ENCODE peak calls at places on chromosomes 1 and 21, in six cellular contexts. E is substantia nigra, S is NCI-H2107, O is LoVo, J is stromal cell of bone marrow, A is fibroblast of pulmonary artery. V is an unnamed sample.

GRCh38 chr21:35559128-35559831 is 501.0 kb downstream of the SETD4 start:
- DNase-seq in E (no peak), S (no peak), O (no peak), J (peak), A (peak), V (no peak)

GRCh38 chr1:68174173-68175113 is 57.9 kb downstream of the WLS start:
- DNase-seq in E (no peak), S (no peak), O (peak), J (peak), A (peak), V (no peak)

GRCh38 chr1:100952104-100952745 is 56.3 kb downstream of the SLC30A7 start:
- DNase-seq in E (no peak), S (no peak), O (no peak), J (no peak), A (no peak), V (no peak)

GRCh38 chr21:40245021-40245420 is 377.8 kb downstream of the PCP4 start:
- DNase-seq in E (no peak), S (no peak), O (no peak), J (no peak), A (no peak), V (no peak)

GRCh38 chr1:231028676-231029075 is 11.4 kb downstream of the FAM89A start:
- DNase-seq in E (no peak), S (no peak), O (no peak), J (no peak), A (no peak), V (no peak)

GRCh38 chr1:175319112-175319911 is 126.7 kb upstream of the KIAA0040 start:
- DNase-seq in E (peak), S (peak), O (peak), J (peak), A (peak), V (peak)

GRCh38 chr1:39195166-39196111 is 9.1 kb upstream of the MACF1 start:
- DNase-seq in E (no peak), S (no peak), O (no peak), J (no peak), A (no peak), V (no peak)

GRCh38 chr1:202979459-202979858 is 12.4 kb upstream of the CYB5R1 start:
- DNase-seq in E (no peak), S (no peak), O (no peak), J (no peak), A (no peak), V (no peak)

GRCh38 chr1:37338658-37339057 is 135.7 kb upstream of the ZC3H12A start:
- DNase-seq in E (peak), S (no peak), O (no peak), J (no peak), A (no peak), V (no peak)

GRCh38 chr1:167685844-167686243 is 35.9 kb upstream of the MPZL1 start:
- DNase-seq in E (no peak), S (no peak), O (no peak), J (no peak), A (no peak), V (peak)

GRCh38 chr1:176744142-176744541 is 281.2 kb downstream of the PAPPA2 start:
- DNase-seq in E (no peak), S (no peak), O (no peak), J (no peak), A (no peak), V (no peak)

GRCh38 chr21:16033193-16033592 is 303.4 kb downstream of the USP25 start:
- DNase-seq in E (no peak), S (no peak), O (no peak), J (no peak), A (no peak), V (no peak)

GRCh38 chr1:13754510-13755103 is 54.6 kb downstream of the PRDM2 start:
- DNase-seq in E (no peak), S (no peak), O (no peak), J (no peak), A (no peak), V (no peak)

GRCh38 chr1:117051224-117052064 is 8.7 kb upstream of the TTF2 start:
- DNase-seq in E (no peak), S (no peak), O (no peak), J (no peak), A (peak), V (peak)

GRCh38 chr1:154772056-154772455 is 98.0 kb downstream of the KCNN3 start:
- DNase-seq in E (no peak), S (no peak), O (no peak), J (no peak), A (no peak), V (no peak)